ENCODE peak calls at places on chromosomes 13 and 19, in four cellular contexts. Z is mesenchymal stem cell, M is H54, V is left ventricle myocardium inferior. G is an unnamed sample.

GRCh38 chr13:31499274-31499673 is 240.1 kb upstream of the RXFP2 start:
- DNase-seq in Z (no peak), M (no peak), V (no peak), G (no peak)

GRCh38 chr19:814108-815078 is 7.4 kb downstream of the PLPPR3 start:
- DNase-seq in Z (no peak), M (peak), V (no peak), G (no peak)

GRCh38 chr13:40764587-40765403 is 6.2 kb downstream of the MRPS31 start:
- DNase-seq in Z (no peak), M (no peak), V (no peak), G (no peak)

GRCh38 chr13:109205315-109205714 is 575.9 kb downstream of the MYO16 start:
- DNase-seq in Z (peak), M (no peak), V (no peak), G (no peak)

GRCh38 chr19:33005440-33005839 is 33.4 kb downstream of the FAAP24 start:
- DNase-seq in Z (no peak), M (no peak), V (no peak), G (no peak)

GRCh38 chr13:77176350-77176749 is 149.4 kb upstream of the FBXL3 start:
- DNase-seq in Z (peak), M (peak), V (no peak), G (peak)

GRCh38 chr19:51027126-51027806 is 850 bp upstream of the KLK11 start:
- DNase-seq in Z (no peak), M (no peak), V (no peak), G (no peak)

GRCh38 chr13:108595416-108596257 is 33.8 kb upstream of the MYO16 start:
- DNase-seq in Z (no peak), M (no peak), V (no peak), G (no peak)

GRCh38 chr13:106401081-106401480 is 134.4 kb downstream of the EFNB2 start:
- DNase-seq in Z (no peak), M (no peak), V (no peak), G (no peak)

GRCh38 chr13:114090476-114090875 is 41.9 kb downstream of the RASA3 start:
- DNase-seq in Z (no peak), M (no peak), V (no peak), G (no peak)

GRCh38 chr19:41957838-41958366 is 1.2 kb downstream of the RABAC1 start:
- DNase-seq in Z (peak), M (peak), V (peak), G (peak)

G was measured in Daoy.